ENCODE peak calls at places on chromosome 21, in ten cellular contexts. W, K, C, H, Q, R, A, Y, U and T are unnamed samples.

GRCh38 chr21:45985471-45986315 is 4.1 kb downstream of the COL6A1 start:
- DNase-seq in W (no peak), K (no peak), C (no peak), H (no peak), Q (no peak), R (no peak), A (no peak), Y (no peak), U (no peak), T (peak; percentile 74)

GRCh38 chr21:46559291-46559983 is 45.4 kb downstream of the S100B start:
- DNase-seq in W (peak; percentile 36), K (no peak), C (no peak), H (no peak), Q (peak; percentile 42), R (no peak), A (no peak), Y (no peak), U (no peak), T (peak; percentile 38)

GRCh38 chr21:28828981-28829380 is 163.7 kb downstream of the LTN1 start:
- DNase-seq in W (no peak), K (no peak), C (no peak), H (no peak), Q (no peak), R (no peak), A (no peak), Y (no peak), U (no peak), T (no peak)

GRCh38 chr21:41966341-41966833 is 12.6 kb upstream of the C2CD2 start:
- DNase-seq in W (no peak), K (no peak), C (peak; percentile 67), H (no peak), Q (no peak), R (no peak), A (no peak), Y (no peak), U (no peak), T (no peak)

GRCh38 chr21:36437745-36438128 is 42.2 kb downstream of the CLDN14 start:
- DNase-seq in W (no peak), K (no peak), C (peak; percentile 69), H (no peak), Q (peak; percentile 69), R (no peak), A (peak; percentile 44), Y (no peak), U (no peak), T (no peak)

GRCh38 chr21:46457801-46458314 is 833 bp upstream of the DIP2A start:
- DNase-seq in W (no peak), K (no peak), C (peak; percentile 43), H (no peak), Q (peak; percentile 64), R (peak; percentile 10), A (peak; percentile 42), Y (no peak), U (no peak), T (peak; percentile 77)

GRCh38 chr21:43662286-43662685 is 2.9 kb downstream of the RRP1B start:
- DNase-seq in W (no peak), K (no peak), C (no peak), H (no peak), Q (no peak), R (no peak), A (no peak), Y (no peak), U (no peak), T (no peak)

GRCh38 chr21:37166733-37167132 is 93.7 kb downstream of the TTC3 start:
- DNase-seq in W (no peak), K (peak; percentile 26), C (no peak), H (no peak), Q (no peak), R (no peak), A (no peak), Y (no peak), U (no peak), T (no peak)

GRCh38 chr21:15638856-15639549 is 90.8 kb upstream of the USP25 start:
- DNase-seq in W (no peak), K (no peak), C (no peak), H (no peak), Q (no peak), R (no peak), A (no peak), Y (no peak), U (no peak), T (no peak)

GRCh38 chr21:37848721-37849490 is 67.4 kb downstream of the KCNJ6 start:
- DNase-seq in W (no peak), K (no peak), C (peak; percentile 24), H (no peak), Q (no peak), R (no peak), A (no peak), Y (no peak), U (no peak), T (no peak)

GRCh38 chr21:41295721-41296254 is 20.8 kb upstream of the FAM3B start:
- DNase-seq in W (no peak), K (no peak), C (no peak), H (no peak), Q (no peak), R (no peak), A (no peak), Y (no peak), U (no peak), T (no peak)

GRCh38 chr21:29499734-29500343 is 201.1 kb downstream of the BACH1 start:
- DNase-seq in W (no peak), K (peak; percentile 29), C (peak; percentile 39), H (peak; percentile 2), Q (peak; percentile 33), R (no peak), A (no peak), Y (peak; percentile 9), U (no peak), T (no peak)

GRCh38 chr21:45302082-45303061 is 14.7 kb upstream of the POFUT2 start:
- DNase-seq in W (peak; percentile 37), K (no peak), C (no peak), H (no peak), Q (peak; percentile 69), R (no peak), A (no peak), Y (no peak), U (no peak), T (peak; percentile 95)

GRCh38 chr21:45074818-45075605 is 632 bp downstream of the ADARB1 start:
- DNase-seq in W (no peak), K (peak; percentile 71), C (no peak), H (no peak), Q (peak; percentile 23), R (no peak), A (peak; percentile 12), Y (peak; percentile 33), U (no peak), T (peak; percentile 70)

GRCh38 chr21:41536827-41537103 is 28.8 kb upstream of the TMPRSS2 start:
- DNase-seq in W (no peak), K (no peak), C (no peak), H (no peak), Q (no peak), R (no peak), A (no peak), Y (no peak), U (no peak), T (no peak)

GRCh38 chr21:39182016-39182415 is 1.2 kb downstream of the PSMG1 start:
- DNase-seq in W (no peak), K (no peak), C (no peak), H (no peak), Q (no peak), R (no peak), A (no peak), Y (no peak), U (no peak), T (no peak)

GRCh38 chr21:36697473-36698159 is 1.3 kb upstream of the SIM2 start:
- DNase-seq in W (no peak), K (peak; percentile 75), C (no peak), H (no peak), Q (no peak), R (no peak), A (no peak), Y (no peak), U (peak; percentile 11), T (no peak)

GRCh38 chr21:45344576-45344975 is 56.9 kb upstream of the POFUT2 start:
- DNase-seq in W (no peak), K (no peak), C (no peak), H (no peak), Q (no peak), R (no peak), A (no peak), Y (no peak), U (no peak), T (no peak)

GRCh38 chr21:34274001-34274400 is 89.8 kb upstream of the KCNE2 start:
- DNase-seq in W (no peak), K (no peak), C (no peak), H (no peak), Q (no peak), R (no peak), A (peak; percentile 27), Y (no peak), U (no peak), T (no peak)

GRCh38 chr21:43812139-43812821 is 22.9 kb downstream of the RRP1 start:
- DNase-seq in W (no peak), K (no peak), C (no peak), H (no peak), Q (no peak), R (no peak), A (no peak), Y (no peak), U (no peak), T (no peak)

GRCh38 chr21:34054259-34054658 is 19.1 kb upstream of the MRPS6 start:
- DNase-seq in W (no peak), K (no peak), C (no peak), H (peak; percentile 37), Q (no peak), R (no peak), A (no peak), Y (no peak), U (no peak), T (no peak)